ENCODE peak calls at places on chromosomes 16 and 17, in five cellular contexts. G is HFF-Myc, X is thoracic aorta, E is astrocyte, O is tibial artery. K is an unnamed sample.

GRCh38 chr17:7045492-7046126 is 1.7 kb upstream of the SLC16A11 start:
- DNase-seq in E (peak; percentile 55), O (no peak), G (no peak), X (no peak), K (peak; percentile 33)

GRCh38 chr17:77036841-77037381 is 103.9 kb upstream of the SEC14L1 start:
- DNase-seq in G (no peak), X (no peak), O (no peak), E (peak; percentile 53), K (peak; percentile 42)

GRCh38 chr16:10965440-10966039 is 21.2 kb downstream of the CLEC16A start:
- DNase-seq in E (no peak), G (no peak), X (no peak), O (no peak), K (no peak)

GRCh38 chr17:2863204-2863603 is 67.0 kb downstream of the RAP1GAP2 start:
- DNase-seq in X (no peak), O (no peak), E (no peak), G (no peak), K (no peak)

GRCh38 chr16:29729116-29729521 is 16.7 kb downstream of the C16orf54 start:
- DNase-seq in O (no peak), G (peak; percentile 21), X (no peak), E (peak; percentile 27), K (peak; percentile 60)

GRCh38 chr17:19729900-19730299 is 13.5 kb upstream of the SLC47A2 start:
- DNase-seq in E (no peak), O (no peak), G (no peak), X (no peak), K (no peak)

GRCh38 chr17:74334393-74335039 is 8.5 kb downstream of the KIF19 start:
- DNase-seq in O (no peak), G (no peak), E (no peak), X (no peak), K (no peak)

GRCh38 chr16:68910051-68910450 is 66.7 kb downstream of the TANGO6 start:
- DNase-seq in E (no peak), O (no peak), X (no peak), G (no peak), K (no peak)

GRCh38 chr16:88497561-88498420 is 44.7 kb downstream of the ZFPM1 start:
- DNase-seq in O (no peak), G (no peak), E (peak; percentile 74), X (no peak), K (no peak)

GRCh38 chr16:50731130-50731988 is 10.5 kb upstream of the CYLD start:
- DNase-seq in O (no peak), G (no peak), X (no peak), E (no peak), K (no peak)

GRCh38 chr17:36128411-36128978 is 24.9 kb downstream of the CCL4 start:
- DNase-seq in G (no peak), X (no peak), O (no peak), E (no peak), K (no peak)

GRCh38 chr17:80097307-80097630 is 4.1 kb upstream of the GAA start:
- DNase-seq in O (no peak), E (peak; percentile 9), X (no peak), G (no peak), K (no peak)

DNA sequence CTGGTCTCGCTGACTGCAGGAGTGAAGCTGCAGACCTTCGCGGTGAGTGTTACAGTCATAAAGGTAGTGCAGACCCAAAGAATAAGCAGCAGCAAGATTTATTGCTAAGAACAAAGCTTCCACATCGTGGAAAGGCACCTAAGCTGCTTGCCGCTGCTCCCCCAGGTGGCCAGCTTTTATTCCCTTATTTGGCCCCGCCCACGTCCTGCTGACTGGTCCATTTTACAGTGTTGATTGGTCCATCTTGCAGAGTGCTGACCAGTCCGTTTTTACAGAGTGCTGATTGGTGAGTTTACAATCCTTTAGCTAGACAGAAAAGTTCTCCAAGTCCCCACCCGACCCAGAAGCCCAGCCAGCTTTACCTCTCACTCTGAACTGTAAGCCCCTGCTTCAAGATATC is 227.8 kb downstream of the ABCC12 start:
- DNase-seq in X (no peak), G (no peak), E (no peak), O (no peak), K (no peak)
- TF ChIP-seq CTCF in X (no peak), G (no peak), E (no peak), O (no peak), K (no peak)

GRCh38 chr16:57824880-57825279 is 22.6 kb upstream of the KIFC3 start:
- DNase-seq in G (no peak), X (no peak), O (no peak), E (no peak), K (no peak)

GRCh38 chr16:57823836-57824235 is 21.5 kb upstream of the KIFC3 start:
- DNase-seq in X (no peak), E (no peak), O (no peak), G (no peak), K (no peak)

GRCh38 chr16:57822861-57823260 is 20.6 kb upstream of the KIFC3 start:
- DNase-seq in X (no peak), E (no peak), G (no peak), O (no peak), K (no peak)

GRCh38 chr16:57821149-57821971 is 19.1 kb upstream of the KIFC3 start:
- DNase-seq in X (no peak), E (no peak), G (no peak), O (no peak), K (no peak)

GRCh38 chr16:57822018-57822553 is 19.8 kb upstream of the KIFC3 start:
- DNase-seq in X (no peak), E (no peak), G (no peak), O (no peak), K (no peak)
- TF ChIP-seq CTCF in X (no peak), E (no peak), G (no peak), O (no peak), K (no peak)

GRCh38 chr17:38454528-38454927 is 26.3 kb downstream of the ARHGAP23 start:
- DNase-seq in E (peak; percentile 67), G (no peak), O (peak; percentile 92), X (peak; percentile 77), K (peak; percentile 92)

GRCh38 chr17:38457577-38458371 is 29.5 kb downstream of the ARHGAP23 start:
- DNase-seq in O (no peak), E (no peak), X (no peak), G (no peak), K (no peak)

GRCh38 chr17:38455288-38455915 is 27.1 kb downstream of the ARHGAP23 start:
- DNase-seq in E (no peak), G (no peak), O (no peak), X (no peak), K (no peak)

GRCh38 chr17:38453951-38454421 is 25.7 kb downstream of the ARHGAP23 start:
- DNase-seq in G (no peak), O (no peak), E (peak; percentile 37), X (no peak), K (no peak)

DNA sequence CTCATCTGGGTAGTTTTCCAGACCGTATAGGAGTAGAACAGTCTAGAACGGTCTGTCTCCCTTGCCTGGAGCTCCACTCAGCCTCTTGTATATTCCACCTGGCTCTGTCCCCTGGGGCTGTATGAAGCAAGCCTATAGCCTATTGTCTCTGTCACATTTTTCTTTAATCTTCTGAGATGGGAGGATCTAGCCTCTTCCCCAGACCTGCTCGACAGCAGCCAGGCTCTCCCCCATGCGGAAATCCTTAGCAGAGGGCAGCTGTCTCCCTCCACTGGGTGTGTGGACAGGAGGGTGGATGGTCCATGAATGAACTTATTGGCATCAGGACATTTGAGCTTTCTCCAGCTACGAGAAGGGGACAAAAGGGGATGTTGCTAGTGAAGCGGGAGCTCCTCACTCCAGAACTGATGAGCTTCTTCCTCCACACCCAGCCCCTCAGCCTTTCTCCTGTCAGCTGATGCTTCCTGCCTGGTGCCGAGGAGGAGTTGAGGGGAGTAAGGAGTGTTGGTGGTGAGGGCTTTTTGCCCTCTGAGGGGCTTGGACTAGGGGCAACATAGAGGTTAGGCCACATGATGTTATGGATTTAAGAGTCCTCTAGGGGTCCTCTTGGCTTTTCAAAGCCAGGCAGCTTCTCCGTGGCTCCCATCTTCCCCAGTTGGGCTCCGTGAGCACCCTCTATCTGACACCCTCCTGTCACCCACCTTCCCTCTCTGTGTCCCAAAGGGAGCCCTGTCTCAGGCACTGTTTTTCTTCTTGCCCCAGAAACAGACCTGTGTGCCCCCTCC is 28.0 kb downstream of the ARHGAP23 start:
- DNase-seq in X (no peak), G (no peak), O (no peak), E (no peak), K (no peak)
- TF ChIP-seq CTCF in X (no peak), G (peak; percentile 49), O (no peak), E (no peak), K (no peak)

DNA sequence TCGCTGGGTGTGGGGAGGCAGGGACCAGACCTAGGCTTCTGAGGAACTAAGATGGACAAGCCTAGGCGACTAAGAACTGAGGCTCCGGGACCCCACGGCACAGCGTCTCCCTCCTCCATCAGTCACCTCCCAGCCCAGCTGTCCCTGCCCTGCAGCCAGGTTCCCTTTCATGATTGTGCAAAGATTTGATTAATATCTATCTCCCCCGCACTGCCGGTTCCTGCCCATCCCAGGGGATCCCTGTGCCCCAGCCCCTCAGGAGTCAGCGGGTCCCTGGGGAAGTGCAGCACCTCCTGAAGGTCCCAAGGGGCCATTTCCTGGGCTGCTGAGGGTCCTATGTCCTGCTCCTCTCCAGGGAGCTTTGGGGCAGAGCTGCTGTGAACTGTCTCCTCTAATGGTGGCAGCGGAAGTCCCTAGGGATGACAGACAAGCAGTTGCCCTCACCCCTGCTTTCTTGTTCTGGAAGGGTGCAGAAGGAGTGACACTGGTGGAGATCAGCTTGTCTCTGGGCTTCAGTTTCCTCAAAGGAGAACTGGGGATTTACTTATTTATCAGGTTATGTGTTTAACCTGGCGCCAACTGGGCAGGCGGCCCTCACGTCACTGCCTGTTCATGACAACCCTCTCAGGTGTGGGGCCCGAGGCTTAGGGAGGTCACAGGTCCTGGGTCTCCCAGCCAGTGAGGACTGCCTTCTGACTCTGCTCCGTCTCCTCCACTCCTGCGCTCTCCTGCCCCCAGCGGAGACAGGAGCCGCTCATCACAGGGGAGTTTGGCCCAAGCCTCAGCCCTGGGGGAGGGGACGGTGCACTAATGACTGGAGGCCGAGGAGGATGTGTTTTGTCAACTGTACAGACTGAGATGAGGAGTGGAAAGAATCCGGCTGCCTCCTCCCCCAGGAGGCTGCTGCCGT is 1.9 kb upstream of the C16orf74 start:
- DNase-seq in X (no peak), G (no peak), E (no peak), O (no peak), K (peak; percentile 49)
- TF ChIP-seq CTCF in X (no peak), G (no peak), E (peak; percentile 21), O (no peak), K (peak; percentile 10)

DNA sequence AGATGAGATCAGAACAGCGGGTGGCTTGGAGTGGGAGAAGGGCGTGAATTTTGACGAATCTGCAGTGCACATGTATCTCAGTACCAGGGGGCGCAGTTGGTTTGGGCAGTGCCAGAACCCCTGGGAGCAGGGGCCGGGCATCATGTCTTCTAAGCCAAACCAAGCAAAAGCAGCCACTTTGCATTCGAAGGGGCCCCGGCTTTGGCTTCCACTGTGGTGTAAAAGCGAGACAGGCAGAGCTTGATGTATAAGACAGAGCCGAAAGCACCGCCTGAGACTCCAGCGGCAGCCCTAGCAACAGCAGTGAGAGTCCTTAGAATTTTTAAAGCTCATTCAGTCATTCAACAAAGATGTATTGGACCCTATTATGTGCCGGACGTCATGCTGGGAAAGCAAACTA is 3.8 kb upstream of the XYLT1 start:
- DNase-seq in G (no peak), O (no peak), E (no peak), X (no peak), K (no peak)
- TF ChIP-seq CTCF in G (no peak), O (no peak), E (no peak), X (no peak), K (no peak)